ENCODE peak calls at places on chromosomes 5 and 9, in four cellular contexts. One of them, this sample, is unnamed.

GRCh38 chr9:124297553-124297905 is 39.8 kb downstream of the NEK6 start:
- DNase-seq in uterus: peak
- DNase-seq in cardiac fibroblast: peak
- DNase-seq in AG09309: peak
- DNase-seq in this sample: no peak

GRCh38 chr5:52283221-52283620 is 504.5 kb upstream of the ITGA1 start:
- DNase-seq in uterus: no peak
- DNase-seq in cardiac fibroblast: no peak
- DNase-seq in AG09309: no peak
- DNase-seq in this sample: no peak

GRCh38 chr5:10454591-10455272 is 13.1 kb downstream of the ROPN1L start:
- DNase-seq in uterus: peak
- DNase-seq in cardiac fibroblast: peak
- DNase-seq in AG09309: no peak
- DNase-seq in this sample: no peak

GRCh38 chr5:20088361-20088760 is 100.4 kb upstream of the CDH18 start:
- DNase-seq in uterus: no peak
- DNase-seq in cardiac fibroblast: no peak
- DNase-seq in AG09309: no peak
- DNase-seq in this sample: no peak

GRCh38 chr5:124234022-124234899 is 512.2 kb downstream of the ZNF608 start:
- DNase-seq in uterus: no peak
- DNase-seq in cardiac fibroblast: no peak
- DNase-seq in AG09309: no peak
- DNase-seq in this sample: no peak

GRCh38 chr5:41148448-41148847 is 64.9 kb downstream of the C6 start:
- DNase-seq in uterus: no peak
- DNase-seq in cardiac fibroblast: no peak
- DNase-seq in AG09309: no peak
- DNase-seq in this sample: no peak

GRCh38 chr5:171312129-171312819 is 3.2 kb downstream of the TLX3 start:
- DNase-seq in uterus: no peak
- DNase-seq in cardiac fibroblast: no peak
- DNase-seq in AG09309: no peak
- DNase-seq in this sample: no peak

GRCh38 chr5:164207646-164208045 is 702.2 kb downstream of the MAT2B start:
- DNase-seq in uterus: no peak
- DNase-seq in cardiac fibroblast: peak
- DNase-seq in AG09309: no peak
- DNase-seq in this sample: no peak

GRCh38 chr5:113099822-113100221 is 123.2 kb downstream of the DCP2 start:
- DNase-seq in uterus: no peak
- DNase-seq in cardiac fibroblast: no peak
- DNase-seq in AG09309: no peak
- DNase-seq in this sample: no peak

GRCh38 chr5:153147891-153148623 is 342.4 kb upstream of the GRIA1 start:
- DNase-seq in uterus: no peak
- DNase-seq in cardiac fibroblast: peak
- DNase-seq in AG09309: peak
- DNase-seq in this sample: no peak

GRCh38 chr5:82859439-82860140 is 217.6 kb downstream of the TMEM167A start:
- DNase-seq in uterus: no peak
- DNase-seq in cardiac fibroblast: no peak
- DNase-seq in AG09309: no peak
- DNase-seq in this sample: no peak

GRCh38 chr9:116154334-116154975 is 864 bp downstream of the PAPPA start:
- DNase-seq in uterus: peak
- DNase-seq in cardiac fibroblast: no peak
- DNase-seq in AG09309: no peak
- DNase-seq in this sample: no peak

GRCh38 chr5:174735498-174736350 is 11.3 kb downstream of the MSX2 start:
- DNase-seq in uterus: no peak
- DNase-seq in cardiac fibroblast: no peak
- DNase-seq in AG09309: no peak
- DNase-seq in this sample: no peak
- TF ChIP-seq CTCF in uterus: no peak
- TF ChIP-seq CTCF in cardiac fibroblast: peak
- TF ChIP-seq CTCF in AG09309: peak
- TF ChIP-seq CTCF in this sample: no peak

GRCh38 chr5:6291961-6292360 is 86.4 kb downstream of the MED10 start:
- DNase-seq in uterus: no peak
- DNase-seq in cardiac fibroblast: peak
- DNase-seq in AG09309: no peak
- DNase-seq in this sample: no peak
- TF ChIP-seq CTCF in uterus: no peak
- TF ChIP-seq CTCF in cardiac fibroblast: peak
- TF ChIP-seq CTCF in AG09309: peak
- TF ChIP-seq CTCF in this sample: no peak

DNA sequence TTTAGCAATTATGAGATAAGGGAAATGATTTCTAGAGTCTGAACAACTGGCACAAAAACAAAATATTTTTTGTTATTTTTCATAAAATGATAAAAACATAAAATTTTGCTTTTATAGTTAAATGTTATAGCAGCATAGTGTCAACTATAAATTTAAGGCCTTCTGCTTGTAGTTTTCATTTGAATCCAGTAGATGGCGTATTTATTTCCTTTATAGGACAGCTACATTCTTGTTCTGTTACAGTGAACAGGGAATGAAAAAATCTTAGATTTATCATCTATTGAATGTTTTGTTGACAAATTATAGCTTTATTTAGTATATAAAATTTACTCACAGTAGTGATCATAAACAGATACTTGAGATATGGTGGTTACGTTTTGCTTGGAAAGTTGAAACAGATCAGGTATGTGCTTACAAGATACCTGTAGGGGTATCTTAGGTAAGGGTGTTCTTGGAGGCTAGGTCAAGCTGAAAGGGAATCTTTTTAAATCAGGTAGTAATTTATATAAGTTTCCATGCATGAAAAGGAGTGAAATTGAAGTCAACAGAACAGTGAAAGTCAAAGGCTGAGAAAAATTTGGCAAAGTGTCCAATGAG is 239.3 kb upstream of the GRIN3A start:
- DNase-seq in uterus: no peak
- DNase-seq in cardiac fibroblast: peak
- DNase-seq in AG09309: no peak
- DNase-seq in this sample: no peak
- TF ChIP-seq CTCF in uterus: no peak
- TF ChIP-seq CTCF in cardiac fibroblast: peak
- TF ChIP-seq CTCF in AG09309: peak
- TF ChIP-seq CTCF in this sample: peak

GRCh38 chr5:103031607-103032006 is 88.3 kb downstream of the GIN1 start:
- DNase-seq in uterus: no peak
- DNase-seq in cardiac fibroblast: peak
- DNase-seq in AG09309: no peak
- DNase-seq in this sample: no peak
- TF ChIP-seq CTCF in uterus: no peak
- TF ChIP-seq CTCF in cardiac fibroblast: peak
- TF ChIP-seq CTCF in AG09309: peak
- TF ChIP-seq CTCF in this sample: no peak

GRCh38 chr9:108565651-108566378 is 290.0 kb downstream of the ACTL7B start:
- DNase-seq in uterus: peak
- DNase-seq in cardiac fibroblast: peak
- DNase-seq in AG09309: peak
- DNase-seq in this sample: no peak
- TF ChIP-seq CTCF in uterus: peak
- TF ChIP-seq CTCF in cardiac fibroblast: peak
- TF ChIP-seq CTCF in AG09309: peak
- TF ChIP-seq CTCF in this sample: peak

GRCh38 chr5:141431286-141431685 is 979 bp downstream of the PCDHGA12 start:
- DNase-seq in uterus: no peak
- DNase-seq in cardiac fibroblast: peak
- DNase-seq in AG09309: no peak
- DNase-seq in this sample: no peak

GRCh38 chr5:141427783-141428426 is 2.4 kb upstream of the PCDHGA12 start:
- DNase-seq in uterus: no peak
- DNase-seq in cardiac fibroblast: no peak
- DNase-seq in AG09309: no peak
- DNase-seq in this sample: no peak

GRCh38 chr5:141434006-141434405 is 3.7 kb downstream of the PCDHGA12 start:
- DNase-seq in uterus: no peak
- DNase-seq in cardiac fibroblast: peak
- DNase-seq in AG09309: no peak
- DNase-seq in this sample: no peak

DNA sequence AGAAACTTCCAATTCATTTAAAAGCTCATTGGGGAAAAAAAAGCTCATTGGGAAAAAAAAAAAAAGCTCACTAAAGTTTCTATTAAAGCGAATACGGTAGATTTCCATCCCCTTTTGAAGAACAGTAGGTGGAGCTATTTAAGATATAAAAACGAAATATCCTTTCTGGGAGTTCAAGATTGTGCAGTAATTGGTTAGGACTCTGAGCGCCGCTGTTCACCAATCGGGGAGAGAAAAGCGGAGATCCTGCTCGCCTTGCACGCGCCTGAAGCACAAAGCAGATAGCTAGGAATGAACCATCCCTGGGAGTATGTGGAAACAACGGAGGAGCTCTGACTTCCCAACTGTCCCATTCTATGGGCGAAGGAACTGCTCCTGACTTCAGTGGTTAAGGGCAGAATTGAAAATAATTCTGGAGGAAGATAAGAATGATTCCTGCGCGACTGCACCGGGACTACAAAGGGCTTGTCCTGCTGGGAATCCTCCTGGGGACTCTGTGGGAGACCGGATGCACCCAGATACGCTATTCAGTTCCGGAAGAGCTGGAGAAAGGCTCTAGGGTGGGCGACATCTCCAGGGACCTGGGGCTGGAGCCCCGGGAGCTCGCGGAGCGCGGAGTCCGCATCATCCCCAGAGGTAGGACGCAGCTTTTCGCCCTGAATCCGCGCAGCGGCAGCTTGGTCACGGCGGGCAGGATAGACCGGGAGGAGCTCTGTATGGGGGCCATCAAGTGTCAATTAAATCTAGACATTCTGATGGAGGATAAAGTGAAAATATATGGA is at the start of gene PCDHGA12:
- DNase-seq in uterus: peak
- DNase-seq in cardiac fibroblast: peak
- DNase-seq in AG09309: peak
- DNase-seq in this sample: no peak
- TF ChIP-seq CTCF in uterus: no peak
- TF ChIP-seq CTCF in cardiac fibroblast: peak
- TF ChIP-seq CTCF in AG09309: peak
- TF ChIP-seq CTCF in this sample: no peak

This sample was measured in coronary artery.